ENCODE peak calls at places on chromosomes 2 and 18, in six cellular contexts. Z is uterus, Q is A549, P is Peyer's patch, J is H1, T is sigmoid colon. W is an unnamed sample.

GRCh38 chr2:84889332-84889731 is 8.4 kb upstream of the TRABD2A start:
- DNase-seq in Z (no peak), Q (no peak), P (no peak), J (no peak), T (peak), W (no peak)

GRCh38 chr2:182445566-182445965 is 18.7 kb upstream of the PDE1A start:
- DNase-seq in Z (no peak), Q (no peak), P (no peak), J (no peak), T (no peak), W (no peak)

GRCh38 chr2:173195100-173195499 is 119.5 kb downstream of the MAP3K20 start:
- DNase-seq in Z (no peak), Q (no peak), P (no peak), J (no peak), T (no peak), W (no peak)

GRCh38 chr2:120269816-120270215 is 17.2 kb downstream of the RALB start:
- DNase-seq in Z (no peak), Q (no peak), P (no peak), J (no peak), T (no peak), W (no peak)

GRCh38 chr2:9217838-9218770 is 11.5 kb downstream of the ASAP2 start:
- DNase-seq in Z (no peak), Q (no peak), P (no peak), J (peak), T (no peak), W (no peak)

GRCh38 chr2:132678498-132678897 is 8.5 kb upstream of the LYPD1 start:
- DNase-seq in Z (no peak), Q (no peak), P (no peak), J (no peak), T (no peak), W (no peak)

GRCh38 chr18:36298113-36298701 is 694 bp downstream of the FHOD3 start:
- DNase-seq in Z (no peak), Q (no peak), P (no peak), J (peak), T (no peak), W (no peak)

GRCh38 chr2:223897669-223898314 is 47.3 kb downstream of the WDFY1 start:
- DNase-seq in Z (no peak), Q (no peak), P (no peak), J (no peak), T (no peak), W (no peak)

GRCh38 chr18:77557030-77557429 is 307.4 kb downstream of the GALR1 start:
- DNase-seq in Z (no peak), Q (no peak), P (no peak), J (peak), T (no peak), W (no peak)

GRCh38 chr2:61179701-61180639 is 18.0 kb downstream of the C2orf74 start:
- DNase-seq in Z (peak), Q (no peak), P (no peak), J (no peak), T (peak), W (peak)

GRCh38 chr2:157032019-157032418 is 225.5 kb upstream of the GALNT5 start:
- DNase-seq in Z (no peak), Q (peak), P (no peak), J (no peak), T (no peak), W (no peak)

GRCh38 chr2:44135307-44135706 is 33.4 kb upstream of the PPM1B start:
- DNase-seq in Z (no peak), Q (no peak), P (no peak), J (no peak), T (no peak), W (no peak)

GRCh38 chr18:9055185-9055584 is 47.3 kb upstream of the NDUFV2 start:
- DNase-seq in Z (no peak), Q (peak), P (no peak), J (no peak), T (no peak), W (peak)

GRCh38 chr2:43136862-43137261 is 89.5 kb downstream of the ZFP36L2 start:
- DNase-seq in Z (no peak), Q (no peak), P (peak), J (no peak), T (no peak), W (no peak)

GRCh38 chr2:149050188-149050587 is 11.7 kb downstream of the LYPD6B start:
- DNase-seq in Z (no peak), Q (no peak), P (no peak), J (no peak), T (no peak), W (no peak)

DNA sequence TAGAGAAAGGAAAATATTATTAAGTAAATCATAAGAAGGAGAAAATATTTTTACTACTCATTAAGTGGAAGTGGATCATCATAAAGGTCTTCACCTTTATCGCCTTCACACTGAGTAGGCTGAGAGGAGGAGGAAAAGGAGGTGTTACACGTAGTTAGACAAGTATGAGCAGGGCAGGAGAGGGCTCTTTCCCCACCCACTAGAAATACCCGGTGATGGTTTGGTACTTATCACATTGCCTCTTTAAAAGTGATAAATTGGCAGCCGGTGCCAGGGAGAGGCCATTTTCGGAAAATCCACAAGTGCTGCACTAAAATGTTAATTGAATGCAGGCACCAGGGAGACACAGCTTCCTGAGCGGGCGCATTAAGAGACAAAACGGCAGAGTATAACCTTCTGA is 598.7 kb upstream of the SOX11 start:
- DNase-seq in Z (no peak), Q (no peak), P (no peak), J (no peak), T (no peak), W (no peak)
- TF ChIP-seq POLR2A in Z (no peak), Q (no peak), P (no peak), J (no peak), T (no peak), W (no peak)

GRCh38 chr2:73254343-73255006 is 20.4 kb downstream of the CCT7 start:
- DNase-seq in Z (no peak), Q (no peak), P (no peak), J (no peak), T (no peak), W (no peak)

GRCh38 chr2:73255007-73255644 is 21.0 kb downstream of the CCT7 start:
- DNase-seq in Z (no peak), Q (no peak), P (no peak), J (peak), T (no peak), W (no peak)

GRCh38 chr2:73253400-73253799 is 19.3 kb downstream of the CCT7 start:
- DNase-seq in Z (no peak), Q (no peak), P (no peak), J (no peak), T (no peak), W (no peak)

GRCh38 chr2:73252238-73253027 is 18.3 kb downstream of the CCT7 start:
- DNase-seq in Z (no peak), Q (no peak), P (no peak), J (no peak), T (no peak), W (no peak)

GRCh38 chr2:73253901-73254300 is 19.8 kb downstream of the CCT7 start:
- DNase-seq in Z (no peak), Q (no peak), P (no peak), J (no peak), T (no peak), W (no peak)
- TF ChIP-seq POLR2A in Z (no peak), Q (no peak), P (no peak), J (peak), T (no peak), W (no peak)

GRCh38 chr18:2903006-2903405 is 56.2 kb downstream of the EMILIN2 start:
- DNase-seq in Z (peak), Q (no peak), P (peak), J (no peak), T (peak), W (peak)

GRCh38 chr18:2908166-2908945 is 61.5 kb downstream of the EMILIN2 start:
- DNase-seq in Z (no peak), Q (no peak), P (peak), J (no peak), T (no peak), W (no peak)

GRCh38 chr18:2907459-2908145 is 60.8 kb downstream of the EMILIN2 start:
- DNase-seq in Z (no peak), Q (no peak), P (peak), J (no peak), T (no peak), W (peak)

GRCh38 chr18:2906522-2907458 is 60.0 kb downstream of the EMILIN2 start:
- DNase-seq in Z (peak), Q (peak), P (peak), J (peak), T (no peak), W (peak)

DNA sequence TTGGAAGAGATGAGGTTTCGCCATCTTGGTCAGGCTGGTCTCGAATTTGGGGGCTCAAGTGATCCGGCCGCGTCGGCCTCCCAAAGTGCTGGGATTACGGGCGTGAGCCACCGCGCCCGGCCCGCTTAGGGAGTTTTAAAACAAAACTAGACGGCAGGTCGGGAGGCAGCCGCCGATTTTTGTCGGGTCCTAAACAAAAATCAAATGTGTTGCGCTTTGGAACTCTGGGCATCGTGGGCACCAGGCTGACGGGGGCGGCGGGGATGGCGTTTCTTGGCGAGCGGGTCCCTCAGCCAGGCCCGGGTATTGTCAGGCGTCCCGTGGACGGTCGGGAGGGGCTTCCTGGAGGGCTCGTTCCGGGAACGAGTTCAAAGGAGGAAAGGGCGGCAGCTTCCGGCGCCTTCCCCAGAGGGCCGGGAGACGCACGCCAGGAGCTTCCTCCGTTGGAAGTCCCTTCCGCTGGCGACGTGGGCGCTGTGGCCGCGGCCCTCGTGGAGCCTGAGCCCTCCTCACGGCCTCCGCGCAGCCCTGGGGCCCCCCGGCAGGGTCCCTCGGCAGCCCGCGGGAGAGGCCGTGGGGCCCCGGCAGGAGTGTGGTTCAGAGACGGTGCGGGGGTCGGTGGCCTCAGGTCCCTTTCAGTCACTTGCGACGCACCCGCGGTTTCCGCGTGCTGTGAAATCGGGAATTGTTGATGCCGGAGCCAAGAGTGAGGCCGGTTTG is 59.2 kb downstream of the EMILIN2 start:
- DNase-seq in Z (peak), Q (peak), P (peak), J (peak), T (peak), W (peak)
- TF ChIP-seq POLR2A in Z (peak), Q (peak), P (peak), J (no peak), T (no peak), W (peak)

GRCh38 chr2:219642064-219642444 is 14.6 kb downstream of the SLC4A3 start:
- DNase-seq in Z (peak), Q (no peak), P (no peak), J (no peak), T (peak), W (no peak)

GRCh38 chr2:219643084-219643473 is 15.6 kb downstream of the SLC4A3 start:
- DNase-seq in Z (peak), Q (no peak), P (peak), J (no peak), T (peak), W (no peak)

GRCh38 chr2:219641390-219642063 is 14.1 kb downstream of the SLC4A3 start:
- DNase-seq in Z (peak), Q (no peak), P (peak), J (no peak), T (peak), W (no peak)

GRCh38 chr2:219643788-219644398 is 16.5 kb downstream of the SLC4A3 start:
- DNase-seq in Z (no peak), Q (no peak), P (peak), J (no peak), T (peak), W (no peak)

DNA sequence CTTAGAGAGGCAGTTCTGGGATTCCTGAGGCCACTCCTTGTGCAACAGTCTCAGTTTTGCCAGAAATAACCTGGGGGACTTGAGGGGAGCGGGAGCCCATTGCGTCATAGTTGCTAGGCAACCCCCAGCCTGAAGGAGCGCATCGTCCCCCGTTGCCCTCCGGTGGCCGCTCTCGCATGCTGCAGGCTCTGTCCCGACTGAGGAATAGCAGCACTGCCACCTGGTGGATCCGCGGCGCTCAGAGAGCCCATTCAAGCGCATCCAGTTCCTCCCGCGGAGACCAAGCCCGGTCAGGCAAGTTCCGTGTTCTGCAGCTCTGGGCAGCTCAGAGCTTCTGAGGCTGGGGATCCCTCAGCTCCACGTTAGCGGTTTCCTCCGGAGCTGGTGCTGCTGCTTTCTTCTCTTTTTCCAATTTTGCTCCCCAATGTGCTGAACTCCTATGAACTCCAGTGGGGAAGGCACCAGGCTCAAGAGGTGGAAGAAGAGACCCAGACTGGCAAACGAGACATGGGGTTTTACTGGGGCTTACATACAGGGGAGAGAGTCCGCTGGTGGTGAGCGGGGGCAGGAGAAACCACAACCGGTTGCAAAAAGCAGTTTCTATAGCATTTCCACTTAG is 15.1 kb downstream of the SLC4A3 start:
- DNase-seq in Z (peak), Q (peak), P (peak), J (peak), T (peak), W (peak)
- TF ChIP-seq POLR2A in Z (no peak), Q (no peak), P (no peak), J (peak), T (no peak), W (no peak)

DNA sequence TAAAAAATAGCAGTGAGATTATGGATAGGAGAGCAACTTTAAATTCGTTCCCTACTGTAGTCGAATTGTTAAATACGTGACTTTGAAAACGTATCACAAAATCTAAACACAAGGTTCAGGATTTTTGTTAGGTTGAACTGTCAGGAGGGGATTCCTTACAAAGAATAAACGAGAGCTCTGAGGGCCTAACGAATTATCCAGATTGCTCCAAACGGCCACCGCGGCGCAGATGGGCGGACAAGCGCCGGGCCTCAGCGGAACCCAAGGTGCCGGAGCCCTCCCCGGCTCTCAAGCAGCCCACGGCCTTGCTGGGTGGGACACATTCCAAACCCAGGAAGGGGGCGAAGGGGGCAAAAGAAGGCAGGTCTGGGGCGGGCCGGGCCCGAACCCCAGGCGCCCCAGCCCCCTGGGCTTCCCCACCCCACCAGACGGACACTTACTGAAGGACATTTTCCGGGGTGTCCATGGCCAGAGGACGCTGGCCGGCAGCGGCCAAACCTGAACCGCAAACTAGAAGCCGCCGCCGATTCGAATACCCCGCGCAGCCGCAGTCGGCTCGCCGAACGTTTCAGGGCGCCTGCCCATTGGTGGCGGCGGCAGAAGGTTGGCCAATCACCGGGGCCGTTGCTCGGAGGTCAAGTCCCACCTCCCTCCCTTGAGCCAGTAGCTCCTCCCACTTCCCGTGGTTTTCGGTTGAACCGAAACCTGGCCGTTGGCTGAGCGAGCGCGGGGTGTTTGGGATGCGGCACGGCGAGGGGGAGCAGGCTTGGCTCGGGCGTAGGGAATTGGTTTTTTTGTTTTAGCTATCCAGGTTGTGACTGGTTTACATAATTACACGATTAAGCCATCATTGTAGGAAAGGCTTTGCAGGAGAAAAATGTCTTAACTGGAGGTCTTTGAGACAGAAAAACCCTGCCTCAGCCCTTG is at the start of gene BUB1:
- DNase-seq in Z (peak), Q (peak), P (peak), J (peak), T (peak), W (peak)
- TF ChIP-seq POLR2A in Z (peak), Q (peak), P (peak), J (peak), T (peak), W (peak)

GRCh38 chr2:75168186-75168585 is 31.1 kb downstream of the TACR1 start:
- DNase-seq in Z (no peak), Q (no peak), P (no peak), J (no peak), T (no peak), W (no peak)
- TF ChIP-seq POLR2A in Z (no peak), Q (no peak), P (no peak), J (no peak), T (no peak), W (no peak)

GRCh38 chr2:74496997-74497776 is 2.2 kb downstream of the LBX2 start:
- DNase-seq in Z (no peak), Q (no peak), P (no peak), J (no peak), T (no peak), W (no peak)

GRCh38 chr2:74499269-74499939 is at the start of gene LBX2:
- DNase-seq in Z (no peak), Q (no peak), P (peak), J (no peak), T (no peak), W (peak)

GRCh38 chr2:74499940-74500577 is 656 bp upstream of the LBX2 start:
- DNase-seq in Z (no peak), Q (no peak), P (no peak), J (peak), T (no peak), W (no peak)

GRCh38 chr2:74498500-74499268 is 719 bp downstream of the LBX2 start:
- DNase-seq in Z (no peak), Q (no peak), P (peak), J (peak), T (no peak), W (peak)

GRCh38 chr2:74497777-74498499 is 1.5 kb downstream of the LBX2 start:
- DNase-seq in Z (no peak), Q (no peak), P (peak), J (peak), T (no peak), W (no peak)
- TF ChIP-seq POLR2A in Z (no peak), Q (no peak), P (no peak), J (no peak), T (no peak), W (no peak)

W was measured in erythroblast.